ENCODE peak calls at places on chromosomes 6 and 20, in ten cellular contexts. A is HAP-1; R is fibroblast of the aortic adventitia; G is hypothalamus; W is skeletal muscle cell; Q is activated CD4-positive, CD25-positive, alpha-beta regulatory T cell; L is ovary; V is T-helper 2 cell; Y is caudate nucleus; X is activated T-cell treated with anti-CD3 and anti-CD28 coated beads for 24 hours. C is an unnamed sample.

GRCh38 chr20:51029963-51030930 is 7.3 kb upstream of the KCNG1 start:
- DNase-seq in A (no peak), R (peak; percentile 68), G (no peak), W (no peak), Q (no peak), L (no peak), V (no peak), Y (no peak), X (no peak), C (peak; percentile 40)

GRCh38 chr6:29568021-29568420 is 8.5 kb upstream of the UBD start:
- DNase-seq in A (no peak), R (no peak), G (no peak), W (no peak), Q (no peak), L (no peak), V (no peak), Y (no peak), X (no peak), C (no peak)

GRCh38 chr20:59269396-59270025 is 30.9 kb upstream of the EDN3 start:
- DNase-seq in A (peak; percentile 2), R (no peak), G (no peak), W (no peak), Q (no peak), L (no peak), V (no peak), Y (no peak), X (no peak), C (no peak)

GRCh38 chr20:11170025-11170424 is 496.2 kb upstream of the JAG1 start:
- DNase-seq in A (no peak), R (peak; percentile 77), G (no peak), W (no peak), Q (no peak), L (no peak), V (no peak), Y (no peak), X (no peak), C (no peak)

GRCh38 chr6:161443868-161444267 is 170.0 kb upstream of the AGPAT4 start:
- DNase-seq in A (peak; percentile 90), R (peak; percentile 30), G (no peak), W (no peak), Q (no peak), L (no peak), V (no peak), Y (peak; percentile 53), X (no peak), C (no peak)

GRCh38 chr20:58556961-58557360 is 41.8 kb upstream of the APCDD1L start:
- DNase-seq in A (no peak), R (peak; percentile 20), G (no peak), W (no peak), Q (no peak), L (no peak), V (no peak), Y (no peak), X (no peak), C (no peak)

GRCh38 chr6:1407499-1407990 is 18.2 kb downstream of the FOXF2 start:
- DNase-seq in A (no peak), R (no peak), G (no peak), W (no peak), Q (no peak), L (no peak), V (no peak), Y (no peak), X (no peak), C (peak; percentile 66)

GRCh38 chr6:163962627-163963117 is 548.2 kb downstream of the QKI start:
- DNase-seq in A (no peak), R (no peak), G (no peak), W (no peak), Q (no peak), L (no peak), V (no peak), Y (no peak), X (no peak), C (no peak)

GRCh38 chr6:157587127-157587729 is 206.2 kb downstream of the ZDHHC14 start:
- DNase-seq in A (no peak), R (no peak), G (no peak), W (no peak), Q (no peak), L (no peak), V (no peak), Y (no peak), X (no peak), C (no peak)

GRCh38 chr20:13022401-13023170 is 13.8 kb downstream of the SPTLC3 start:
- DNase-seq in A (no peak), R (peak; percentile 60), G (no peak), W (peak; percentile 73), Q (no peak), L (no peak), V (no peak), Y (peak; percentile 40), X (no peak), C (peak; percentile 22)

GRCh38 chr6:45454008-45454911 is 76.5 kb upstream of the SUPT3H start:
- DNase-seq in A (no peak), R (no peak), G (no peak), W (no peak), Q (no peak), L (no peak), V (no peak), Y (no peak), X (no peak), C (peak; percentile 60)

GRCh38 chr20:36483919-36484808 is 57.2 kb upstream of the MYL9 start:
- DNase-seq in A (no peak), R (peak; percentile 34), G (no peak), W (no peak), Q (no peak), L (no peak), V (no peak), Y (no peak), X (no peak), C (no peak)

GRCh38 chr20:62587757-62588402 is 54.4 kb upstream of the SLCO4A1 start:
- DNase-seq in A (no peak), R (peak; percentile 30), G (no peak), W (no peak), Q (no peak), L (no peak), V (no peak), Y (no peak), X (no peak), C (peak; percentile 2)

GRCh38 chr6:11854418-11855165 is 76.0 kb upstream of the ADTRP start:
- DNase-seq in A (no peak), R (peak; percentile 82), G (no peak), W (no peak), Q (no peak), L (no peak), V (no peak), Y (no peak), X (no peak), C (peak; percentile 33)

GRCh38 chr20:50843331-50844276 is 48.7 kb downstream of the BCAS4 start:
- DNase-seq in A (no peak), R (no peak), G (no peak), W (no peak), Q (no peak), L (no peak), V (no peak), Y (no peak), X (no peak), C (no peak)

GRCh38 chr20:38299963-38300362 is 4.0 kb upstream of the BPI start:
- DNase-seq in A (no peak), R (no peak), G (no peak), W (no peak), Q (no peak), L (no peak), V (no peak), Y (no peak), X (no peak), C (no peak)

GRCh38 chr6:32118782-32119628 is 9.0 kb downstream of the ATF6B start:
- DNase-seq in A (peak; percentile 70), R (peak; percentile 88), G (peak; percentile 68), W (peak; percentile 59), Q (peak; percentile 49), L (peak; percentile 92), V (peak; percentile 32), Y (peak; percentile 66), X (peak; percentile 57), C (peak; percentile 59)

GRCh38 chr20:41276317-41276751 is 41.2 kb downstream of the ZHX3 start:
- DNase-seq in A (no peak), R (peak; percentile 39), G (peak; percentile 14), W (peak; percentile 34), Q (no peak), L (peak; percentile 38), V (no peak), Y (no peak), X (no peak), C (no peak)

GRCh38 chr20:37347891-37348642 is 2.1 kb downstream of the SRC start:
- DNase-seq in A (no peak), R (no peak), G (no peak), W (no peak), Q (no peak), L (no peak), V (no peak), Y (no peak), X (no peak), C (no peak)

GRCh38 chr6:33692760-33693158 is 18.7 kb downstream of the UQCC2 start:
- DNase-seq in A (no peak), R (no peak), G (no peak), W (no peak), Q (no peak), L (no peak), V (peak; percentile 84), Y (no peak), X (peak; percentile 37), C (no peak)

GRCh38 chr20:56706867-56707360 is 77.8 kb downstream of the TFAP2C start:
- DNase-seq in A (no peak), R (no peak), G (no peak), W (no peak), Q (no peak), L (no peak), V (no peak), Y (no peak), X (no peak), C (no peak)

GRCh38 chr20:62369508-62370114 is 2.5 kb upstream of the LAMA5 start:
- DNase-seq in A (no peak), R (no peak), G (no peak), W (no peak), Q (no peak), L (no peak), V (no peak), Y (no peak), X (no peak), C (no peak)

GRCh38 chr20:47551841-47552240 is 50.2 kb downstream of the NCOA3 start:
- DNase-seq in A (no peak), R (no peak), G (no peak), W (no peak), Q (no peak), L (no peak), V (no peak), Y (no peak), X (no peak), C (no peak)

GRCh38 chr20:13265941-13266340 is 44.9 kb downstream of the ISM1 start:
- DNase-seq in A (no peak), R (no peak), G (no peak), W (no peak), Q (no peak), L (no peak), V (no peak), Y (no peak), X (no peak), C (no peak)

GRCh38 chr6:44133981-44134711 is 6.8 kb downstream of the TMEM63B start:
- DNase-seq in A (no peak), R (no peak), G (no peak), W (no peak), Q (no peak), L (no peak), V (no peak), Y (no peak), X (no peak), C (no peak)

GRCh38 chr20:25259788-25260254 is 11.9 kb downstream of the PYGB start:
- DNase-seq in A (no peak), R (no peak), G (no peak), W (no peak), Q (no peak), L (no peak), V (no peak), Y (no peak), X (no peak), C (no peak)

GRCh38 chr20:19600042-19600441 is 158.0 kb upstream of the RIN2 start:
- DNase-seq in A (no peak), R (no peak), G (no peak), W (no peak), Q (no peak), L (no peak), V (no peak), Y (no peak), X (no peak), C (no peak)

C was measured in GM04504.